ENCODE peak calls at places on chromosomes 4 and X, in five cellular contexts. H is T-helper 2 cell; Y is stomach; O is T-helper 1 cell; J is stimulated activated CD4-positive, alpha-beta T cell treated with anti-CD3 and anti-CD28 coated beads, Interleukin-4, amount 100 ng/mL, for 1 hour. P is an unnamed sample.

GRCh38 chr4:53514509-53514908 is 76.8 kb downstream of the LNX1 start:
- DNase-seq in J (no peak), O (no peak), H (no peak), Y (no peak), P (no peak)

GRCh38 chr4:6658204-6658585 is 17.7 kb downstream of the MRFAP1 start:
- DNase-seq in O (no peak), Y (no peak), H (no peak), J (no peak), P (no peak)

GRCh38 chrX:3010532-3010931 is 4.2 kb downstream of the ARSH start:
- DNase-seq in O (no peak), H (no peak), J (no peak), Y (no peak), P (no peak)

GRCh38 chrX:48961585-48962091 is 4.2 kb upstream of the OTUD5 start:
- DNase-seq in J (no peak), Y (no peak), O (no peak), H (no peak), P (no peak)

GRCh38 chr4:180665481-180665880 is 1577.7 kb upstream of the TENM3 start:
- DNase-seq in O (no peak), H (no peak), Y (no peak), J (no peak), P (no peak)

GRCh38 chr4:7067147-7067522 is 729 bp downstream of the GRPEL1 start:
- DNase-seq in Y (peak), O (peak), H (no peak), J (peak), P (no peak)

GRCh38 chrX:53356186-53356585 is 66.3 kb downstream of the SMC1A start:
- DNase-seq in J (no peak), H (no peak), O (no peak), Y (no peak), P (no peak)

GRCh38 chr4:78665216-78665615 is 110.9 kb upstream of the BMP2K start:
- DNase-seq in J (no peak), Y (no peak), O (no peak), H (no peak), P (no peak)

GRCh38 chr4:89111833-89112563 is 665 bp downstream of the TIGD2 start:
- DNase-seq in Y (no peak), H (no peak), J (no peak), O (no peak), P (peak)

GRCh38 chrX:19127649-19128168 is 5.4 kb upstream of the ADGRG2 start:
- DNase-seq in J (no peak), O (no peak), H (no peak), Y (no peak), P (no peak)

GRCh38 chr4:26931451-26931850 is 70.8 kb downstream of the STIM2 start:
- DNase-seq in J (no peak), O (no peak), H (no peak), Y (no peak), P (no peak)

GRCh38 chr4:110211007-110211769 is 12.8 kb upstream of the ELOVL6 start:
- DNase-seq in Y (no peak), H (peak), J (no peak), O (no peak), P (no peak)

GRCh38 chr4:8332038-8332857 is 62.7 kb downstream of the HTRA3 start:
- DNase-seq in H (no peak), Y (peak), J (no peak), O (no peak), P (no peak)

GRCh38 chr4:44070843-44071242 is 377.8 kb downstream of the KCTD8 start:
- DNase-seq in J (no peak), Y (no peak), H (no peak), O (no peak), P (no peak)

GRCh38 chr4:76624271-76624681 is 189.2 kb downstream of the SHROOM3 start:
- DNase-seq in O (no peak), J (no peak), H (no peak), Y (no peak), P (no peak)

GRCh38 chrX:6941041-6941440 is 206.5 kb upstream of the STS start:
- DNase-seq in J (no peak), Y (no peak), O (no peak), H (no peak), P (no peak)

GRCh38 chr4:6701371-6701770 is 7.7 kb downstream of the S100P start:
- DNase-seq in O (no peak), Y (no peak), H (peak), J (no peak), P (no peak)

GRCh38 chrX:79107891-79108718 is 36.4 kb upstream of the GPR174 start:
- DNase-seq in O (no peak), Y (no peak), H (peak), J (no peak), P (no peak)

GRCh38 chr4:179989975-179990374 is 2253.2 kb upstream of the TENM3 start:
- DNase-seq in J (no peak), O (no peak), H (no peak), Y (no peak), P (no peak)

GRCh38 chr4:183503497-183504063 is 1.3 kb upstream of the ING2 start:
- DNase-seq in Y (no peak), O (no peak), J (no peak), H (no peak), P (no peak)